ENCODE peak calls at places on chromosomes 1 and 21, in four cellular contexts. J is HepG2, B is GM12878, S is K562. Y is an unnamed sample.

GRCh38 chr21:43188712-43189151 is 19.9 kb downstream of the CRYAA start:
- DNase-seq in B (no peak), J (no peak), S (no peak), Y (no peak)

GRCh38 chr1:213684454-213684853 is 303.3 kb upstream of the PROX1 start:
- DNase-seq in S (peak), B (no peak), J (no peak), Y (no peak)

GRCh38 chr1:53469373-53469772 is 10.2 kb downstream of the DMRTB1 start:
- DNase-seq in S (no peak), J (no peak), B (no peak), Y (no peak)

GRCh38 chr1:17559618-17560419 is 20.3 kb downstream of the ARHGEF10L start:
- DNase-seq in J (no peak), B (no peak), S (no peak), Y (no peak)

GRCh38 chr1:25677193-25677773 is 60.7 kb downstream of the MAN1C1 start:
- DNase-seq in B (no peak), S (no peak), J (no peak), Y (no peak)

GRCh38 chr1:32992489-32993214 is 28.0 kb upstream of the RNF19B start:
- DNase-seq in S (peak), J (peak), B (peak), Y (no peak)

GRCh38 chr1:27669876-27670275 is 2.1 kb downstream of the IFI6 start:
- DNase-seq in S (no peak), B (no peak), J (no peak), Y (no peak)

GRCh38 chr1:11383553-11384169 is 95.3 kb upstream of the DISP3 start:
- DNase-seq in S (no peak), J (no peak), B (no peak), Y (no peak)

GRCh38 chr21:45074818-45075605 is 632 bp downstream of the ADARB1 start:
- DNase-seq in S (peak), J (no peak), B (no peak), Y (peak)

GRCh38 chr1:156336242-156336641 is 1.9 kb downstream of the CCT3 start:
- DNase-seq in B (no peak), J (no peak), S (no peak), Y (no peak)

GRCh38 chr1:26848947-26849774 is 13.8 kb upstream of the SFN start:
- DNase-seq in S (no peak), J (peak), B (no peak), Y (no peak)

GRCh38 chr1:160637821-160638539 is 8.9 kb downstream of the SLAMF1 start:
- DNase-seq in J (peak), B (no peak), S (no peak), Y (no peak)

GRCh38 chr1:46983825-46984586 is 39.5 kb upstream of the CYP4X1 start:
- DNase-seq in J (no peak), S (no peak), B (no peak), Y (no peak)

GRCh38 chr1:173798078-173798477 is 26.4 kb upstream of the DARS2 start:
- DNase-seq in J (no peak), B (no peak), S (no peak), Y (no peak)

GRCh38 chr1:235225299-235225698 is 64.2 kb upstream of the RBM34 start:
- DNase-seq in S (no peak), B (no peak), J (no peak), Y (no peak)

GRCh38 chr1:110187139-110187890 is 22.8 kb upstream of the KCNC4 start:
- DNase-seq in S (no peak), J (no peak), B (no peak), Y (no peak)

GRCh38 chr1:59173721-59174120 is 123.2 kb upstream of the FGGY start:
- DNase-seq in J (no peak), S (no peak), B (no peak), Y (no peak)

GRCh38 chr21:35342440-35342839 is 293.3 kb upstream of the RUNX1 start:
- DNase-seq in S (no peak), B (peak), J (no peak), Y (no peak)

GRCh38 chr1:81604982-81605381 is 195.8 kb upstream of the ADGRL2 start:
- DNase-seq in S (no peak), B (no peak), J (no peak), Y (no peak)

GRCh38 chr21:31895069-31895851 is 22.4 kb downstream of the HUNK start:
- DNase-seq in B (no peak), S (no peak), J (peak), Y (no peak)

GRCh38 chr1:69175078-69175477 is 392.6 kb upstream of the LRRC7 start:
- DNase-seq in S (no peak), J (no peak), B (no peak), Y (no peak)
- TF ChIP-seq CTCF in S (no peak), J (no peak), B (peak), Y (no peak)

GRCh38 chr1:2044510-2045319 is 5.5 kb upstream of the PRKCZ start:
- DNase-seq in S (peak), B (no peak), J (peak), Y (peak)
- TF ChIP-seq NFIC in S (no peak), B (no peak), J (no peak), Y (no peak)

DNA sequence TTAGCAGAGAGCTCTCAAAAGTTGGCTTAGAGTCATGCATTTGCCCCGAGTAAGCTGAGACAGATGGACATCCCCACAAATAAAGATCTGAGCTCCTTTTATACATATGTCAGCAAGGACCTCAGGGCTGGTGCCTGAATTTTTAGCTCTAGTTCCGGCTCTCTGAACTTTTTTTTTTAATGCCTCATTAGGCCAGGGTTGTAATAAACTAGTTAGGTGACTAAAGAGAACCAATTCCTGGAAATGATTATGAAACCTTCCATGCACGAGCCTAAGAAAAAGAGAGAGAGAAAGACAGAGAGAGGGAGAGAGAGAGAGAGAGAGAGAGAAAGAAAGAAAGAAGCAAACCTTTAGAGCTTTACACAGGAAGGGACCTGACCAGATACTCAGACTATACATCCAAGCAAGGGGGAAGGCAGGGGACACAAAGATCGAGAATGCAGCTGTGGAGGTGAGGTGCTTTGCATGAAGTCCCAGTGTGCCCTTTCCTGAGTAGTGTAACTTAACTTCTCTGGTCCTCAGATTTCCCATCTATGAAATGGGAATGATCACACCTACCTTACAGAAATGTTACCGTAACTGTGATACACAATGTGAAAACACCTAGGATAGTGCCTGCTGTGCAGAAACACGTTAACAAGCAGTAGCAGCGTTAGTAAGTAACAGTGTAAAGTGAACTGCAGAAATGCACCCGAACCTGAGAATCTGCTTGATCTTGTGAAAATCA is 8.5 kb upstream of the PIGR start:
- DNase-seq in S (no peak), J (no peak), B (no peak), Y (no peak)
- TF ChIP-seq CTCF in S (no peak), J (no peak), B (no peak), Y (no peak)

DNA sequence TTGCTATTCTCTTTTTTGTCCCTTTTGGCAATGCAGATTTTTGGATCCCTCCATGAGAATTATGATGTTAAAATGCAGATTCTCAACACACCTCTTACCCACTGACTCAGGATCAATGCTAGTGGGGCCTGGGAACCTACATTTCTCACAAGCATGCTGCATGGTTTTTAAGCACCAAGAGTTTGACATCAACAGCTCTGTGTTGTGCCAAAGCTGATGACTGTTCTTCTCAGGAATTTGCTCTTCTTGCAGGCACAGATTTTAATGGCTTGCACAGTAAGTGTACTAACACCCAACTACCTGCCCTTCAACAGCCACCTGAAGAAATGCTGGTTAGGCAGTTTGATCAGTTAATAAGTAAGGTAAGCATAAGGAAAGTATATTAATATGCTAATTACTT is 468.7 kb downstream of the PTBP2 start:
- DNase-seq in B (no peak), J (no peak), S (no peak), Y (no peak)
- TF ChIP-seq NFIC in B (no peak), J (no peak), S (no peak), Y (peak)

GRCh38 chr1:56833088-56833487 is 13.9 kb upstream of the FYB2 start:
- DNase-seq in S (no peak), B (no peak), J (no peak), Y (no peak)
- TF ChIP-seq CTCF in S (no peak), B (no peak), J (peak), Y (no peak)

GRCh38 chr1:118159578-118159977 is 25.4 kb downstream of the SPAG17 start:
- DNase-seq in J (no peak), B (no peak), S (no peak), Y (no peak)
- TF ChIP-seq NFIC in J (no peak), B (no peak), S (no peak), Y (no peak)

GRCh38 chr21:14736672-14737071 is 190.6 kb upstream of the SAMSN1 start:
- DNase-seq in J (no peak), B (no peak), S (no peak), Y (no peak)
- TF ChIP-seq CTCF in J (no peak), B (no peak), S (no peak), Y (no peak)

GRCh38 chr1:37131281-37131680 is 97.0 kb upstream of the GRIK3 start:
- DNase-seq in J (peak), S (no peak), B (no peak), Y (no peak)
- TF ChIP-seq NFIC in J (no peak), S (no peak), B (no peak), Y (no peak)

GRCh38 chr1:80008934-80009333 is 1002.4 kb upstream of the ADGRL4 start:
- DNase-seq in S (no peak), J (no peak), B (no peak), Y (no peak)
- TF ChIP-seq CTCF in S (no peak), J (no peak), B (no peak), Y (no peak)

GRCh38 chr1:89539135-89539534 is 14.5 kb downstream of the LRRC8B start:
- DNase-seq in J (no peak), B (no peak), S (no peak), Y (no peak)
- TF ChIP-seq NFIC in J (no peak), B (no peak), S (no peak), Y (no peak)

Y was measured in SK-N-SH.